ENCODE peak calls at places on chromosomes 3 and 15, in five cellular contexts. G is activated CD8-positive, alpha-beta memory T cell treated with anti-CD3 and anti-CD28 coated beads, Interleukin-2, amount 10 ng/mL, durations not matched to agents 7 days and 5 days; I is AG20443; J is AML-193; W is EL. Y is an unnamed sample.

GRCh38 chr3:172675371-172676193 is 35.3 kb downstream of the NCEH1 start:
- DNase-seq in G (no peak), I (peak; percentile 21), J (peak; percentile 88), W (peak; percentile 62), Y (no peak)

GRCh38 chr3:67463656-67464055 is 190.8 kb downstream of the SUCLG2 start:
- DNase-seq in G (no peak), I (no peak), J (no peak), W (no peak), Y (no peak)

GRCh38 chr3:15512173-15512572 is 9.3 kb downstream of the COLQ start:
- DNase-seq in G (no peak), I (peak; percentile 65), J (no peak), W (no peak), Y (peak; percentile 74)

GRCh38 chr3:61132062-61132461 is 119.2 kb downstream of the FHIT start:
- DNase-seq in G (no peak), I (no peak), J (no peak), W (no peak), Y (no peak)

GRCh38 chr3:29370021-29370420 is 89.2 kb downstream of the RBMS3 start:
- DNase-seq in G (no peak), I (no peak), J (no peak), W (no peak), Y (no peak)

GRCh38 chr15:57320543-57321220 is 55.6 kb upstream of the CGNL1 start:
- DNase-seq in G (no peak), I (peak; percentile 46), J (no peak), W (no peak), Y (no peak)

GRCh38 chr3:141998674-141999290 is 122.3 kb downstream of the ATP1B3 start:
- DNase-seq in G (no peak), I (peak; percentile 21), J (no peak), W (peak; percentile 24), Y (no peak)

GRCh38 chr3:126921425-126921824 is 61.5 kb upstream of the PLXNA1 start:
- DNase-seq in G (no peak), I (no peak), J (no peak), W (no peak), Y (no peak)

GRCh38 chr3:133838296-133838789 is 32.7 kb downstream of the SRPRB start:
- DNase-seq in G (no peak), I (no peak), J (no peak), W (no peak), Y (no peak)

GRCh38 chr3:77281721-77282120 is 241.8 kb downstream of the ROBO2 start:
- DNase-seq in G (no peak), I (no peak), J (no peak), W (no peak), Y (no peak)

GRCh38 chr15:20295238-20295811 is 246.3 kb downstream of the GOLGA6L6 start:
- DNase-seq in G (peak; percentile 38), I (no peak), J (no peak), W (no peak), Y (peak; percentile 29)

GRCh38 chr3:172014145-172014544 is 25.2 kb upstream of the FNDC3B start:
- DNase-seq in G (no peak), I (no peak), J (no peak), W (no peak), Y (no peak)

GRCh38 chr3:48656061-48656840 is 6.4 kb downstream of the CELSR3 start:
- DNase-seq in G (peak; percentile 92), I (peak; percentile 91), J (peak; percentile 81), W (peak; percentile 82), Y (peak; percentile 86)

GRCh38 chr15:39438795-39439577 is 141.9 kb upstream of the THBS1 start:
- DNase-seq in G (no peak), I (no peak), J (no peak), W (no peak), Y (no peak)

GRCh38 chr15:95826388-95826781 is 504.1 kb upstream of the NR2F2 start:
- DNase-seq in G (no peak), I (no peak), J (no peak), W (no peak), Y (no peak)

GRCh38 chr3:196792771-196793170 is 53.1 kb downstream of the PAK2 start:
- DNase-seq in G (no peak), I (no peak), J (no peak), W (peak; percentile 42), Y (no peak)

GRCh38 chr15:66839511-66840112 is 137.6 kb downstream of the SMAD6 start:
- DNase-seq in G (no peak), I (no peak), J (no peak), W (no peak), Y (no peak)

GRCh38 chr3:58178528-58179234 is 32.1 kb downstream of the DNASE1L3 start:
- DNase-seq in G (peak; percentile 50), I (no peak), J (no peak), W (no peak), Y (no peak)

GRCh38 chr3:23550402-23550801 is 255.4 kb upstream of the UBE2E1 start:
- DNase-seq in G (no peak), I (no peak), J (no peak), W (no peak), Y (no peak)

GRCh38 chr3:179973931-179974361 is 62.8 kb downstream of the PEX5L start:
- DNase-seq in G (no peak), I (no peak), J (no peak), W (peak; percentile 2), Y (no peak)

GRCh38 chr3:69675773-69676660 is 63.2 kb upstream of the MITF start:
- DNase-seq in G (no peak), I (no peak), J (no peak), W (no peak), Y (no peak)

GRCh38 chr3:150064952-150065351 is 94.3 kb upstream of the PFN2 start:
- DNase-seq in G (no peak), I (no peak), J (no peak), W (peak; percentile 18), Y (no peak)

GRCh38 chr3:76756578-76756977 is 283.3 kb upstream of the ROBO2 start:
- DNase-seq in G (no peak), I (no peak), J (no peak), W (no peak), Y (no peak)

GRCh38 chr3:143433787-143434378 is 314.3 kb downstream of the CHST2 start:
- DNase-seq in G (no peak), I (no peak), J (peak; percentile 48), W (no peak), Y (no peak)

GRCh38 chr3:4825572-4826236 is 153.5 kb upstream of the BHLHE40 start:
- DNase-seq in G (no peak), I (no peak), J (no peak), W (no peak), Y (peak; percentile 78)

GRCh38 chr3:141738636-141739363 is 702 bp downstream of the RNF7 start:
- DNase-seq in G (peak; percentile 50), I (peak; percentile 49), J (peak; percentile 59), W (peak; percentile 58), Y (no peak)

GRCh38 chr15:26771917-26772587 is 814 bp downstream of the GABRB3 start:
- DNase-seq in G (no peak), I (peak; percentile 18), J (no peak), W (no peak), Y (no peak)

GRCh38 chr3:35665390-35666055 is 26.2 kb downstream of the ARPP21 start:
- DNase-seq in G (no peak), I (no peak), J (no peak), W (no peak), Y (no peak)

GRCh38 chr3:85652322-85652721 is 693.5 kb downstream of the CADM2 start:
- DNase-seq in G (no peak), I (no peak), J (no peak), W (no peak), Y (no peak)

Y was measured in lung.